ENCODE peak calls at places on chromosomes 11 and 22, in nine cellular contexts. Z, J, F, U, X, N, O, B and S are unnamed samples.

GRCh38 chr11:133118563-133119303 is 413.6 kb downstream of the OPCML start:
- DNase-seq in J (no peak), X (no peak), O (no peak), B (no peak), Z (no peak), U (no peak), N (no peak), F (no peak), S (no peak)

GRCh38 chr22:45893516-45893915 is 83.4 kb downstream of the WNT7B start:
- DNase-seq in U (no peak), O (no peak), N (peak), J (no peak), X (no peak), B (peak), Z (no peak), F (no peak), S (no peak)

GRCh38 chr11:60334005-60334620 is 7.1 kb downstream of the MS4A6E start:
- DNase-seq in U (peak), F (peak), J (peak), Z (peak), O (peak), X (no peak), B (no peak), N (peak), S (peak)

GRCh38 chr11:47278058-47278457 is 8.1 kb downstream of the MADD start:
- DNase-seq in Z (no peak), N (no peak), B (no peak), X (no peak), O (no peak), F (no peak), U (no peak), J (no peak), S (no peak)

GRCh38 chr11:13249992-13250391 is 27.6 kb upstream of the BMAL1 start:
- DNase-seq in F (no peak), X (no peak), J (no peak), O (no peak), Z (no peak), N (no peak), B (no peak), U (no peak), S (no peak)

GRCh38 chr11:47992959-47993820 is 12.8 kb downstream of the PTPRJ start:
- DNase-seq in J (peak), F (peak), X (no peak), N (peak), B (no peak), O (no peak), U (no peak), Z (no peak), S (peak)

GRCh38 chr22:29270475-29271271 is 2.6 kb downstream of the EWSR1 start:
- DNase-seq in X (peak), N (peak), U (no peak), O (no peak), Z (no peak), F (peak), J (no peak), B (no peak), S (no peak)

GRCh38 chr22:46545041-46545796 is 7.8 kb upstream of the CELSR1 start:
- DNase-seq in N (no peak), F (peak), J (no peak), B (no peak), X (no peak), O (no peak), U (no peak), Z (no peak), S (no peak)

GRCh38 chr11:8987446-8987845 is 16.4 kb downstream of the NRIP3 start:
- DNase-seq in N (no peak), F (no peak), Z (no peak), U (no peak), O (no peak), J (no peak), B (no peak), X (no peak), S (no peak)

GRCh38 chr11:37557990-37558389 is 960.0 kb upstream of the RAG2 start:
- DNase-seq in O (no peak), Z (no peak), J (no peak), N (no peak), X (no peak), U (no peak), B (no peak), F (no peak), S (no peak)

GRCh38 chr22:33409134-33409533 is 351.0 kb upstream of the SYN3 start:
- DNase-seq in Z (no peak), B (no peak), J (no peak), O (no peak), U (no peak), N (no peak), X (no peak), F (no peak), S (no peak)

GRCh38 chr11:91984033-91984568 is 240.5 kb upstream of the FAT3 start:
- DNase-seq in Z (no peak), U (no peak), J (no peak), F (peak), O (no peak), B (no peak), N (no peak), X (no peak), S (no peak)

GRCh38 chr11:102763440-102763839 is 17.0 kb downstream of the MMP10 start:
- DNase-seq in X (no peak), O (no peak), Z (no peak), F (peak), B (no peak), N (no peak), U (no peak), J (no peak), S (no peak)

GRCh38 chr11:46832511-46833214 is 13.4 kb downstream of the CKAP5 start:
- DNase-seq in O (no peak), N (no peak), U (no peak), Z (no peak), J (no peak), X (no peak), F (no peak), B (no peak), S (no peak)

GRCh38 chr11:64088159-64089026 is 52.7 kb downstream of the FLRT1 start:
- DNase-seq in F (peak), X (no peak), B (no peak), Z (no peak), U (no peak), O (no peak), J (peak), N (no peak), S (no peak)